ENCODE peak calls at places on chromosomes 4 and X, in four cellular contexts. D is heart left ventricle; R is body of pancreas; C is activated T-cell treated with anti-CD3 and anti-CD28 coated beads, Interleukin-2, amount 50 U/mL, for 72 hours. U is an unnamed sample.

GRCh38 chrX:40971736-40972135 is 113.5 kb upstream of the USP9X start:
- DNase-seq in R (no peak), C (no peak), D (no peak), U (no peak)

GRCh38 chr4:41212221-41213203 is 1.8 kb downstream of the APBB2 start:
- DNase-seq in R (peak; percentile 46), D (peak; percentile 55), C (peak; percentile 19), U (no peak)

GRCh38 chr4:168304744-168305459 is 13.7 kb downstream of the DDX60 start:
- DNase-seq in R (no peak), D (no peak), C (no peak), U (no peak)

GRCh38 chr4:87103691-87104187 is 116.7 kb downstream of the KLHL8 start:
- DNase-seq in D (no peak), R (no peak), C (peak; percentile 4), U (no peak)

GRCh38 chr4:54058171-54058570 is 6.2 kb downstream of the CHIC2 start:
- DNase-seq in C (no peak), R (no peak), D (no peak), U (no peak)

GRCh38 chr4:151798678-151799416 is 38.0 kb upstream of the GATB start:
- DNase-seq in D (no peak), R (no peak), C (no peak), U (no peak)

GRCh38 chr4:82785248-82786003 is 13.2 kb downstream of the SCD5 start:
- DNase-seq in D (no peak), R (no peak), C (no peak), U (no peak)

GRCh38 chr4:170038232-170038631 is 12.0 kb upstream of the MFAP3L start:
- DNase-seq in D (no peak), C (no peak), R (no peak), U (no peak)

GRCh38 chrX:2552621-2553297 is 52.0 kb upstream of the DHRSX start:
- DNase-seq in R (no peak), C (no peak), D (no peak), U (no peak)

GRCh38 chr4:113003841-113004240 is 45.6 kb upstream of the ANK2 start:
- DNase-seq in R (no peak), D (no peak), C (no peak), U (no peak)

GRCh38 chr4:173181769-173182374 is 13.3 kb downstream of the GALNT7 start:
- DNase-seq in R (no peak), D (no peak), C (no peak), U (no peak)

GRCh38 chr4:72971572-72971971 is 97.9 kb downstream of the COX18 start:
- DNase-seq in R (no peak), C (no peak), D (no peak), U (no peak)

GRCh38 chr4:152255437-152255836 is 280.5 kb downstream of the FBXW7 start:
- DNase-seq in R (no peak), C (peak; percentile 80), D (no peak), U (peak; percentile 68)

GRCh38 chr4:138953962-138954371 is 61.6 kb upstream of the NOCT start:
- DNase-seq in R (no peak), D (no peak), C (no peak), U (no peak)

GRCh38 chr4:19224820-19225219 is 1026.9 kb upstream of the SLIT2 start:
- DNase-seq in R (no peak), C (no peak), D (no peak), U (no peak)

GRCh38 chr4:87838207-87838606 is 5.4 kb downstream of the MEPE start:
- DNase-seq in D (no peak), C (no peak), R (no peak), U (no peak)

GRCh38 chr4:11632488-11632887 is 203.8 kb upstream of the HS3ST1 start:
- DNase-seq in R (no peak), D (no peak), C (no peak), U (no peak)

GRCh38 chrX:56308726-56309125 is 76.6 kb downstream of the KLF8 start:
- DNase-seq in R (no peak), C (no peak), D (no peak), U (no peak)

GRCh38 chrX:7120578-7121219 is 26.8 kb upstream of the STS start:
- DNase-seq in C (no peak), R (no peak), D (no peak), U (no peak)

GRCh38 chr4:38193464-38193863 is 233.3 kb downstream of the PTTG2 start:
- DNase-seq in C (no peak), R (no peak), D (no peak), U (no peak)

GRCh38 chr4:33802578-33802977 is 2441.7 kb downstream of the ARAP2 start:
- DNase-seq in C (no peak), R (no peak), D (no peak), U (no peak)

GRCh38 chrX:108299101-108299591 is 139.1 kb downstream of the COL4A6 start:
- DNase-seq in R (no peak), C (no peak), D (no peak), U (no peak)

GRCh38 chr4:136036744-136037143 is 1495.5 kb downstream of the PCDH18 start:
- DNase-seq in D (no peak), C (no peak), R (no peak), U (no peak)

GRCh38 chr4:155911905-155912304 is 8.4 kb downstream of the TDO2 start:
- DNase-seq in C (no peak), R (no peak), D (no peak), U (no peak)

GRCh38 chr4:152352645-152353116 is 183.2 kb downstream of the FBXW7 start:
- DNase-seq in R (peak; percentile 20), C (no peak), D (peak; percentile 71), U (no peak)